ENCODE peak calls at places on chromosomes 11 and 22, in ten cellular contexts. Y, U, C, I, O, V, T, K, H and X are unnamed samples.

GRCh38 chr11:33696411-33696810 is 4.2 kb downstream of the C11orf91 start:
- DNase-seq in Y (no peak), U (no peak), K (no peak), T (no peak), V (no peak), I (no peak), C (no peak), H (no peak), O (no peak), X (no peak)

GRCh38 chr11:102989379-102990047 is 34.0 kb upstream of the MMP13 start:
- DNase-seq in C (no peak), O (peak; percentile 67), T (no peak), I (no peak), V (no peak), H (no peak), U (peak; percentile 64), K (peak; percentile 56), Y (no peak), X (no peak)

GRCh38 chr11:108768370-108768769 is 103.5 kb downstream of the DDX10 start:
- DNase-seq in C (no peak), Y (no peak), U (no peak), I (no peak), K (peak; percentile 93), T (no peak), V (no peak), H (no peak), O (no peak), X (no peak)

GRCh38 chr11:18046116-18046777 is at the start of gene TPH1:
- DNase-seq in I (no peak), H (peak; percentile 44), O (peak; percentile 32), U (peak; percentile 66), K (peak; percentile 60), Y (peak; percentile 9), T (no peak), V (no peak), C (no peak), X (no peak)

GRCh38 chr22:19524170-19525115 is at the start of gene CLDN5:
- DNase-seq in T (no peak), K (peak; percentile 46), Y (peak; percentile 79), I (peak; percentile 53), U (no peak), H (peak; percentile 37), C (no peak), O (peak; percentile 43), V (no peak), X (no peak)

GRCh38 chr22:49205401-49205800 is 622.3 kb downstream of the BRD1 start:
- DNase-seq in O (no peak), C (no peak), H (no peak), V (no peak), Y (no peak), K (no peak), I (no peak), T (no peak), U (no peak), X (no peak)

GRCh38 chr22:23305321-23305910 is 125.1 kb downstream of the BCR start:
- DNase-seq in U (peak; percentile 85), K (peak; percentile 57), H (peak; percentile 15), Y (no peak), C (no peak), O (peak; percentile 86), T (no peak), I (no peak), V (no peak), X (peak; percentile 71)

GRCh38 chr11:11620251-11620965 is 1.4 kb downstream of the GALNT18 start:
- DNase-seq in K (no peak), T (no peak), C (no peak), I (peak; percentile 0), U (peak; percentile 48), V (no peak), O (peak; percentile 12), H (peak; percentile 48), Y (peak; percentile 43), X (no peak)

GRCh38 chr22:46695346-46696224 is 42.5 kb downstream of the CERK start:
- DNase-seq in O (no peak), U (no peak), K (no peak), C (no peak), I (no peak), T (no peak), V (no peak), H (no peak), Y (no peak), X (no peak)

GRCh38 chr11:92528051-92528450 is 303.4 kb downstream of the FAT3 start:
- DNase-seq in T (no peak), K (peak; percentile 3), V (no peak), C (no peak), U (no peak), H (no peak), O (peak; percentile 74), I (no peak), Y (no peak), X (no peak)

GRCh38 chr11:59776210-59777066 is 21.3 kb downstream of the STX3 start:
- DNase-seq in I (no peak), H (no peak), O (peak; percentile 47), K (peak; percentile 89), U (peak; percentile 82), V (peak; percentile 81), T (no peak), Y (no peak), C (no peak), X (peak; percentile 61)

GRCh38 chr11:2420502-2421225 is 20.1 kb downstream of the TSSC4 start:
- DNase-seq in U (peak; percentile 41), I (peak; percentile 75), V (no peak), T (peak; percentile 51), O (peak; percentile 71), Y (peak; percentile 65), C (peak; percentile 69), K (peak; percentile 56), H (peak; percentile 77), X (peak; percentile 93)

GRCh38 chr22:50030315-50031188 is 18.0 kb upstream of the IL17REL start:
- DNase-seq in T (peak; percentile 74), O (peak; percentile 59), V (no peak), K (peak; percentile 69), U (peak; percentile 58), H (peak; percentile 74), C (peak; percentile 77), I (peak; percentile 88), Y (peak; percentile 58), X (peak; percentile 87)

GRCh38 chr11:117337061-117337460 is 9.4 kb downstream of the CEP164 start:
- DNase-seq in K (no peak), V (no peak), Y (no peak), I (no peak), H (no peak), O (no peak), U (no peak), C (no peak), T (no peak), X (no peak)

GRCh38 chr11:14669958-14670357 is 26.4 kb downstream of the PDE3B start:
- DNase-seq in O (no peak), U (no peak), H (no peak), V (no peak), I (no peak), T (no peak), C (no peak), K (no peak), Y (no peak), X (no peak)

GRCh38 chr11:66470015-66470414 is 3.3 kb downstream of the PELI3 start:
- DNase-seq in K (no peak), C (no peak), O (peak; percentile 28), T (no peak), I (peak; percentile 31), U (no peak), Y (no peak), H (no peak), V (no peak), X (no peak)

GRCh38 chr22:27318516-27318915 is 483.0 kb downstream of the MN1 start:
- DNase-seq in O (peak; percentile 74), T (no peak), Y (peak; percentile 46), U (peak; percentile 92), V (no peak), H (peak; percentile 59), I (peak; percentile 92), K (peak; percentile 85), C (no peak), X (no peak)

GRCh38 chr11:68542617-68543016 is 82.1 kb downstream of the PPP6R3 start:
- DNase-seq in Y (no peak), I (peak; percentile 30), V (no peak), T (no peak), C (no peak), U (peak; percentile 73), H (peak; percentile 45), K (peak; percentile 93), O (peak; percentile 90), X (peak; percentile 44)

GRCh38 chr22:37661160-37661924 is 2.8 kb downstream of the PDXP start:
- DNase-seq in K (peak; percentile 77), H (no peak), V (no peak), C (no peak), I (peak; percentile 79), T (peak; percentile 23), Y (no peak), O (peak; percentile 85), U (peak; percentile 56), X (no peak)

GRCh38 chr11:129333873-129334272 is 41.8 kb upstream of the BARX2 start:
- DNase-seq in I (peak; percentile 71), O (no peak), C (no peak), Y (no peak), V (no peak), K (no peak), H (no peak), U (peak; percentile 19), T (no peak), X (no peak)

GRCh38 chr11:102283088-102283487 is 34.2 kb upstream of the BIRC3 start:
- DNase-seq in T (no peak), Y (no peak), V (no peak), K (no peak), O (peak; percentile 82), I (no peak), C (no peak), H (no peak), U (no peak), X (no peak)

GRCh38 chr22:39178206-39179111 is 26.0 kb upstream of the CBX7 start:
- DNase-seq in T (no peak), Y (no peak), H (no peak), C (no peak), K (peak; percentile 83), U (peak; percentile 41), O (peak; percentile 73), I (peak; percentile 47), V (no peak), X (no peak)

GRCh38 chr11:73233704-73234402 is 15.8 kb downstream of the P2RY2 start:
- DNase-seq in C (no peak), O (no peak), Y (no peak), T (no peak), U (no peak), I (no peak), K (no peak), H (peak; percentile 1), V (no peak), X (no peak)

GRCh38 chr22:48152154-48152775 is 1389.8 kb downstream of the TBC1D22A start:
- DNase-seq in C (no peak), K (no peak), H (no peak), V (no peak), U (no peak), T (no peak), I (no peak), O (no peak), Y (no peak), X (no peak)

GRCh38 chr11:128587415-128587814 is at the start of gene ETS1:
- DNase-seq in K (no peak), C (no peak), O (no peak), T (no peak), V (no peak), U (peak; percentile 41), I (no peak), H (no peak), Y (no peak), X (no peak)

GRCh38 chr11:63915961-63916836 is 765 bp downstream of the RCOR2 start:
- DNase-seq in V (no peak), K (no peak), C (peak; percentile 42), T (no peak), O (peak; percentile 37), U (no peak), Y (peak; percentile 56), H (peak; percentile 57), I (peak; percentile 79), X (no peak)

GRCh38 chr11:94147433-94147845 is 18.8 kb downstream of the PANX1 start:
- DNase-seq in O (no peak), C (no peak), H (no peak), V (no peak), I (no peak), U (no peak), T (no peak), K (no peak), Y (no peak), X (no peak)

GRCh38 chr22:48660795-48661740 is 1166.6 kb downstream of the BRD1 start:
- DNase-seq in T (no peak), H (no peak), U (no peak), V (no peak), K (no peak), Y (no peak), O (no peak), C (no peak), I (no peak), X (no peak)